ENCODE peak calls at places on chromosomes 7 and 10, in nine cellular contexts. O is GM23248; A is stimulated activated CD4-positive, alpha-beta T cell treated with anti-CD3 and anti-CD28 coated beads, Interleukin-4, amount 100 ng/mL, for 4 hours; B is amniotic stem cell; U is left cardiac atrium; Y is pulmonary artery endothelial cell; R is cerebellar nuclear complex; L is mesenteric fat pad; H is Calu3. J is an unnamed sample.
A peak's percentile ranks its signal among the peaks of the same experiment; 100 is the strongest.

GRCh38 chr7:102471791-102472125 is 7.0 kb downstream of the POLR2J start:
- DNase-seq in Y (no peak), O (no peak), H (no peak), L (peak; percentile 72), R (no peak), A (no peak), U (peak; percentile 14), B (no peak), J (no peak)

GRCh38 chr7:97298561-97298960 is 181.1 kb downstream of the SDHAF3 start:
- DNase-seq in R (no peak), B (no peak), H (no peak), U (no peak), Y (no peak), L (no peak), O (no peak), A (no peak), J (no peak)

GRCh38 chr7:92179393-92179924 is 517 bp upstream of the LRRD1 start:
- DNase-seq in O (peak; percentile 56), H (no peak), A (no peak), U (peak; percentile 18), B (no peak), R (peak; percentile 28), Y (no peak), L (no peak), J (no peak)

GRCh38 chr10:35178305-35178704 is 51.7 kb downstream of the CREM start:
- DNase-seq in H (no peak), Y (no peak), O (no peak), A (no peak), B (no peak), L (no peak), R (no peak), U (no peak), J (no peak)

GRCh38 chr7:157009170-157009777 is 1.2 kb downstream of the MNX1 start:
- DNase-seq in Y (no peak), U (no peak), B (no peak), O (no peak), A (no peak), L (no peak), R (no peak), H (peak; percentile 73), J (no peak)

GRCh38 chr7:74306737-74307469 is 17.7 kb downstream of the CLIP2 start:
- DNase-seq in R (no peak), B (peak; percentile 40), H (no peak), O (peak; percentile 87), A (no peak), U (peak; percentile 64), Y (peak; percentile 22), L (no peak), J (no peak)

GRCh38 chr10:21961847-21962246 is 41.7 kb downstream of the DNAJC1 start:
- DNase-seq in H (no peak), O (no peak), U (no peak), R (no peak), A (no peak), L (no peak), B (no peak), Y (peak; percentile 37), J (no peak)

GRCh38 chr7:83796760-83797159 is 147.8 kb upstream of the SEMA3E start:
- DNase-seq in R (no peak), H (no peak), Y (no peak), L (no peak), B (no peak), O (no peak), U (no peak), A (no peak), J (no peak)

GRCh38 chr7:81367335-81367801 is 402.5 kb downstream of the HGF start:
- DNase-seq in O (peak; percentile 97), A (no peak), R (no peak), U (peak; percentile 47), B (no peak), H (no peak), Y (peak; percentile 66), L (no peak), J (no peak)

GRCh38 chr7:29422829-29423228 is 140.8 kb upstream of the PRR15 start:
- DNase-seq in A (no peak), R (no peak), U (no peak), O (no peak), Y (no peak), L (no peak), H (no peak), B (no peak), J (no peak)